ENCODE peak calls at places on chromosomes 7 and 10, in ten cellular contexts. O, Y, J, T, V, D, E, I, N and F are unnamed samples.

GRCh38 chr7:125511310-125511709 is 581.7 kb upstream of the POT1 start:
- DNase-seq in N (no peak), D (no peak), E (no peak), J (no peak), Y (no peak), O (no peak), T (no peak), I (no peak), V (no peak), F (no peak)

GRCh38 chr7:81211617-81212016 is 292.8 kb upstream of the SEMA3C start:
- DNase-seq in O (peak; percentile 48), N (no peak), T (no peak), V (no peak), J (no peak), I (no peak), Y (no peak), E (no peak), D (no peak), F (no peak)

GRCh38 chr7:133796778-133797177 is 330.4 kb upstream of the LRGUK start:
- DNase-seq in Y (no peak), D (no peak), I (no peak), J (no peak), E (no peak), N (no peak), V (no peak), O (no peak), T (no peak), F (no peak)

GRCh38 chr10:103197177-103197576 is 4.1 kb upstream of the NT5C2 start:
- DNase-seq in N (peak; percentile 61), E (peak; percentile 37), V (peak; percentile 80), Y (no peak), T (no peak), O (peak; percentile 87), D (peak; percentile 80), I (no peak), J (no peak), F (no peak)

GRCh38 chr10:112721080-112721698 is 228.9 kb upstream of the TCF7L2 start:
- DNase-seq in J (no peak), E (peak; percentile 51), D (no peak), N (peak; percentile 43), V (no peak), T (peak; percentile 72), Y (peak; percentile 21), O (peak; percentile 54), I (no peak), F (peak; percentile 24)

GRCh38 chr10:91162050-91162494 is 58.4 kb upstream of the PCGF5 start:
- DNase-seq in I (no peak), T (no peak), Y (no peak), N (no peak), O (no peak), J (no peak), V (no peak), D (no peak), E (no peak), F (no peak)

GRCh38 chr10:103800110-103800509 is 55.3 kb downstream of the SH3PXD2A start:
- DNase-seq in I (no peak), Y (no peak), N (no peak), J (no peak), V (no peak), T (no peak), E (no peak), D (no peak), O (no peak), F (no peak)

GRCh38 chr7:41134873-41135250 is 568.0 kb downstream of the INHBA start:
- DNase-seq in T (no peak), I (no peak), D (no peak), N (no peak), V (no peak), E (no peak), Y (no peak), O (no peak), J (no peak), F (no peak)

GRCh38 chr7:27901028-27901760 is 161.2 kb downstream of the TAX1BP1 start:
- DNase-seq in Y (peak; percentile 55), N (no peak), V (no peak), E (no peak), T (no peak), J (no peak), I (no peak), O (peak; percentile 61), D (no peak), F (no peak)

GRCh38 chr7:51459809-51460208 is 143.2 kb upstream of the COBL start:
- DNase-seq in I (no peak), Y (no peak), T (peak; percentile 77), O (no peak), V (no peak), J (no peak), N (no peak), D (no peak), E (no peak), F (no peak)

GRCh38 chr10:10460452-10460851 is 557.2 kb upstream of the CELF2 start:
- DNase-seq in V (no peak), N (no peak), E (no peak), Y (no peak), T (no peak), D (no peak), I (no peak), J (no peak), O (no peak), F (no peak)

GRCh38 chr10:61987951-61988379 is 86.5 kb downstream of the ARID5B start:
- DNase-seq in T (no peak), Y (peak; percentile 97), O (no peak), N (no peak), J (no peak), I (no peak), E (no peak), V (no peak), D (no peak), F (no peak)

GRCh38 chr7:50560865-50561351 is 4.3 kb downstream of the DDC start:
- DNase-seq in Y (no peak), N (no peak), V (no peak), D (no peak), J (no peak), T (peak; percentile 30), I (no peak), O (no peak), E (no peak), F (no peak)

GRCh38 chr10:101346177-101346576 is 7.8 kb upstream of the BTRC start:
- DNase-seq in T (no peak), D (no peak), I (no peak), J (no peak), O (no peak), E (no peak), Y (no peak), N (no peak), V (no peak), F (no peak)

GRCh38 chr7:131038153-131038552 is 289.5 kb upstream of the MKLN1 start:
- DNase-seq in E (no peak), T (no peak), N (no peak), O (no peak), I (no peak), Y (no peak), V (no peak), D (no peak), J (no peak), F (no peak)

GRCh38 chr7:98795741-98796493 is 73.9 kb downstream of the TMEM130 start:
- DNase-seq in J (no peak), I (no peak), N (no peak), Y (peak; percentile 77), T (no peak), D (no peak), O (no peak), V (no peak), E (no peak), F (no peak)

GRCh38 chr10:79938728-79939380 is 10.1 kb downstream of the SFTPD start:
- DNase-seq in D (peak; percentile 69), V (peak; percentile 87), Y (no peak), T (no peak), E (no peak), J (no peak), O (no peak), N (no peak), I (peak; percentile 37), F (no peak)
- TF ChIP-seq POLR2AphosphoS5 in D (no peak), V (no peak), Y (no peak), T (no peak), E (no peak), J (no peak), O (no peak), N (no peak), I (no peak), F (no peak)

DNA sequence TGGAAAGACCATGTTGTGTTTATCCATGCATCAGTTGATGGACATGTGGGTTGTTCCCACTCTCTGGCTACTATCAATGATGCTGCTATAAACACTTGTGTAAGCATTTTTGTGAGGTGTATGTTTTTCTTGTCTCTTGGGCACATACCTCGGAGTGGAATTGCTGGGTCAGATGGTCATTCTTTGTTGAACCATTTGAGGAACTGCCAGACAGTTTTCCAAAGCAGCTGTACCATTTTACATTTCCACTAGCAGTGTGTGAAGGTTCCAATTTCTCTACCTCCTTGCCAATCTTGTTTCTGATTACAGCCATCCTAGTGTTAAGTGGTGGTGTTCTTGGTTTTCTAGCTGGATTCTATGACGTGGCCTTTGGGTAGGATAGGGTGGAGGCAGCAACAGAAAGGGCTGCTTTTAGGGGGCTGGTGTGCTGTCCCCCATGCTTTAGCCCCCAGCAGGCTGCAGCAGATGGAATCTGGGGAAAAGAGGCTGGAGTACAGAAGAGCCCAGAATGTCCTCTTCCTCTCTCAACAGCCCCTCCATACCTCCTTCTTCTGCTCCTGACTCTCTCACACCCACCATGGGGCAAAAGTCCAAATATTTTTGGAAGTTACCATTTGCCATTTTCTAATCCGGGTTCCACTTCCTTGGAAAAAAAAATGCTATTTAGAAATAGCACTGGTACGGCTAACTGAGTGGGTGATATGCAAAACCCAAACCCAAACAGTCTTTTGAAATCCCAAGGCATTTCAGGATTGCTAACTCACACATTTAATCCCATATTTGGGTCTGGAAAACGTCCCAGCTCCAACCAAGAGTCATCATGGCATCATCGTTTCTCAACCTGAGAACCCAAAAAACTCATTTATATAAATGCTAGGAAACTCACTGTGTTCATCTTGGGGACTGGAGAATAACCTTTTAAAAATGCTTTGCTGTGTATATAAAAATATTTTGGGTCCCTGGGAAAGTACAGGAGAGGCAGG is 352.6 kb downstream of the FRMD4A start:
- DNase-seq in J (no peak), I (no peak), O (no peak), E (no peak), D (no peak), T (no peak), V (no peak), N (no peak), Y (no peak), F (no peak)
- H3K4me3 ChIP-seq in J (no peak overlapping the region), I (no peak overlapping the region), O (no peak overlapping the region), E (no peak overlapping the region), D (no peak overlapping the region), T (no peak overlapping the region), V (no peak overlapping the region), N (no peak overlapping the region), Y (no peak overlapping the region), F (no peak overlapping the region)

GRCh38 chr7:3302681-3303320 is 1.7 kb downstream of the SDK1 start:
- DNase-seq in E (no peak), D (no peak), N (no peak), Y (no peak), J (no peak), T (no peak), I (no peak), O (no peak), V (no peak), F (no peak)
- TF ChIP-seq CTCF in E (no peak), D (no peak), N (peak; percentile 32), Y (no peak), J (no peak), T (no peak), I (no peak), O (no peak), V (no peak), F (no peak)

DNA sequence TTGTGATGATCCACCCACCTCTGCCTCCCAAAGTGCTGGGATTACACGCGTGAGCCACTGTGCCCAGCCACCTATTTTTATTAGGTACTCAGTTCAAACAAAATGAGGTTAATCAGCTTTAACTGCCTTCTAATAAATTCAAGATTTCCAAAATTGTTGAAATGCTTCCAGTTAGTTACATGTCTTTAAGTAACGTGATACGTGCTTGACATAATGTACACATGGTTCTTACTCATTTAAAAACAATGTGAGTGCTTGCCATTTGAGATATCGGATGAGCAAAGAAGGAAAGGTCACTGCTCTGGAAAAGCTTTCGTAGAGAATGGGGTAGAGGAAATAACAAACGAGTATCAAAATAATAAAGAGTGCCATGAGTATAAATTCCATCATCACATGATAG is 83.6 kb downstream of the KMT2E start:
- DNase-seq in D (no peak), E (no peak), Y (no peak), J (no peak), I (no peak), N (peak; percentile 36), O (peak; percentile 92), T (no peak), V (no peak), F (no peak)
- TF ChIP-seq POLR2AphosphoS5 in D (no peak), E (no peak), Y (no peak), J (no peak), I (no peak), N (no peak), O (peak; percentile 57), T (no peak), V (no peak), F (peak; percentile 58)